ENCODE peak calls at places on chromosomes 3 and 15, in ten cellular contexts. I, V, Q, X, M, U, H, B, K and S are unnamed samples.

GRCh38 chr3:107235923-107236315 is 141.3 kb upstream of the CCDC54 start:
- DNase-seq in I (peak; percentile 64), V (peak; percentile 42), Q (peak; percentile 60), X (peak; percentile 3), M (peak; percentile 81), U (peak; percentile 36), H (peak; percentile 93), B (no peak), K (peak; percentile 52), S (peak; percentile 72)

GRCh38 chr15:100350434-100351226 is 8.9 kb upstream of the ADAMTS17 start:
- DNase-seq in I (no peak), V (peak; percentile 47), Q (no peak), X (no peak), M (no peak), U (no peak), H (no peak), B (no peak), K (no peak), S (no peak)

GRCh38 chr3:129257609-129258008 is 8.2 kb downstream of the COPG1 start:
- DNase-seq in I (no peak), V (no peak), Q (no peak), X (no peak), M (no peak), U (no peak), H (no peak), B (no peak), K (no peak), S (no peak)

GRCh38 chr3:37262816-37263393 is 88.5 kb upstream of the LRRFIP2 start:
- DNase-seq in I (no peak), V (no peak), Q (no peak), X (no peak), M (no peak), U (no peak), H (peak; percentile 79), B (no peak), K (no peak), S (no peak)

GRCh38 chr15:47663106-47663505 is 54.2 kb upstream of the SEMA6D start:
- DNase-seq in I (no peak), V (no peak), Q (no peak), X (no peak), M (no peak), U (no peak), H (peak; percentile 11), B (no peak), K (no peak), S (no peak)

GRCh38 chr15:56102401-56102800 is 109.0 kb upstream of the NEDD4 start:
- DNase-seq in I (no peak), V (no peak), Q (peak; percentile 18), X (no peak), M (no peak), U (no peak), H (no peak), B (no peak), K (no peak), S (no peak)

GRCh38 chr3:99774467-99774866 is 43.2 kb upstream of the CMSS1 start:
- DNase-seq in I (no peak), V (no peak), Q (no peak), X (no peak), M (no peak), U (no peak), H (peak; percentile 94), B (no peak), K (no peak), S (no peak)

GRCh38 chr3:81728766-81729544 is 32.5 kb downstream of the GBE1 start:
- DNase-seq in I (no peak), V (no peak), Q (no peak), X (no peak), M (no peak), U (no peak), H (peak; percentile 70), B (no peak), K (no peak), S (no peak)

GRCh38 chr15:91407237-91407889 is 307.3 kb downstream of the SV2B start:
- DNase-seq in I (no peak), V (no peak), Q (peak; percentile 45), X (no peak), M (peak; percentile 51), U (no peak), H (peak; percentile 82), B (no peak), K (no peak), S (peak; percentile 76)

GRCh38 chr3:117303446-117303845 is 593.9 kb downstream of the TUSC7 start:
- DNase-seq in I (no peak), V (no peak), Q (no peak), X (no peak), M (no peak), U (no peak), H (no peak), B (no peak), K (no peak), S (no peak)

GRCh38 chr15:77836116-77836798 is 203.5 kb upstream of the LINGO1 start:
- DNase-seq in I (no peak), V (no peak), Q (no peak), X (no peak), M (peak; percentile 17), U (no peak), H (no peak), B (no peak), K (no peak), S (no peak)

GRCh38 chr3:101902041-101902440 is 52.7 kb downstream of the NFKBIZ start:
- DNase-seq in I (no peak), V (no peak), Q (no peak), X (no peak), M (no peak), U (no peak), H (peak; percentile 96), B (no peak), K (no peak), S (no peak)

GRCh38 chr3:136366289-136366688 is 116.1 kb downstream of the PCCB start:
- DNase-seq in I (no peak), V (no peak), Q (no peak), X (no peak), M (peak; percentile 63), U (no peak), H (peak; percentile 7), B (no peak), K (no peak), S (peak; percentile 33)

GRCh38 chr3:122992628-122993570 is 34.7 kb downstream of the SEMA5B start:
- DNase-seq in I (peak; percentile 32), V (no peak), Q (no peak), X (no peak), M (no peak), U (no peak), H (peak; percentile 16), B (no peak), K (no peak), S (no peak)

GRCh38 chr15:35349916-35350315 is 196.0 kb downstream of the DPH6 start:
- DNase-seq in I (no peak), V (no peak), Q (no peak), X (no peak), M (no peak), U (no peak), H (peak; percentile 42), B (no peak), K (no peak), S (no peak)

GRCh38 chr15:40340740-40341400 is at the start of gene CCDC9B:
- DNase-seq in I (peak; percentile 87), V (peak; percentile 80), Q (peak; percentile 92), X (peak; percentile 59), M (peak; percentile 74), U (no peak), H (peak; percentile 90), B (no peak), K (no peak), S (peak; percentile 69)

GRCh38 chr15:67175643-67176071 is 78.8 kb downstream of the AAGAB start:
- DNase-seq in I (no peak), V (no peak), Q (no peak), X (no peak), M (no peak), U (peak; percentile 22), H (no peak), B (no peak), K (no peak), S (no peak)

GRCh38 chr3:179136195-179136594 is 12.0 kb upstream of the PIK3CA start:
- DNase-seq in I (no peak), V (no peak), Q (no peak), X (no peak), M (no peak), U (no peak), H (no peak), B (no peak), K (no peak), S (no peak)

GRCh38 chr3:75303676-75304075 is 360.5 kb upstream of the FRG2C start:
- DNase-seq in I (no peak), V (no peak), Q (no peak), X (no peak), M (peak; percentile 42), U (no peak), H (no peak), B (no peak), K (no peak), S (peak; percentile 11)

GRCh38 chr3:9352917-9353823 is 9.7 kb upstream of the THUMPD3 start:
- DNase-seq in I (peak; percentile 44), V (peak; percentile 74), Q (peak; percentile 68), X (no peak), M (peak; percentile 30), U (peak; percentile 26), H (peak; percentile 58), B (no peak), K (peak; percentile 31), S (peak; percentile 41)